ENCODE peak calls at places on chromosome 11, in four cellular contexts. O, X, B and V are unnamed samples.

GRCh38 chr11:80165763-80166162 is 724.9 kb upstream of the TENM4 start:
- DNase-seq in O (no peak), X (peak; percentile 31), B (no peak), V (no peak)

GRCh38 chr11:101563166-101563565 is 20.6 kb downstream of the TRPC6 start:
- DNase-seq in O (no peak), X (peak; percentile 68), B (no peak), V (no peak)

GRCh38 chr11:131914299-131914902 is 544.0 kb downstream of the NTM start:
- DNase-seq in O (no peak), X (no peak), B (no peak), V (no peak)

GRCh38 chr11:60367009-60367408 is 11.3 kb upstream of the MS4A7 start:
- DNase-seq in O (no peak), X (no peak), B (no peak), V (no peak)

GRCh38 chr11:26551186-26551801 is 20.8 kb downstream of the MUC15 start:
- DNase-seq in O (no peak), X (no peak), B (no peak), V (no peak)

GRCh38 chr11:17434108-17434507 is 42.5 kb downstream of the ABCC8 start:
- DNase-seq in O (no peak), X (no peak), B (no peak), V (no peak)

GRCh38 chr11:62804310-62805043 is 763 bp downstream of the NXF1 start:
- DNase-seq in O (no peak), X (peak; percentile 29), B (no peak), V (no peak)

GRCh38 chr11:469684-470667 is 19.9 kb downstream of the PTDSS2 start:
- DNase-seq in O (peak; percentile 65), X (peak; percentile 54), B (peak; percentile 82), V (peak; percentile 26)

GRCh38 chr11:29019960-29020683 is 911.9 kb downstream of the METTL15 start:
- DNase-seq in O (peak; percentile 15), X (peak; percentile 78), B (no peak), V (peak; percentile 20)

GRCh38 chr11:74877132-74877531 is 71.8 kb downstream of the XRRA1 start:
- DNase-seq in O (no peak), X (peak; percentile 37), B (no peak), V (peak; percentile 37)

GRCh38 chr11:88411265-88411664 is 73.7 kb upstream of the CTSC start:
- DNase-seq in O (no peak), X (peak; percentile 56), B (no peak), V (no peak)

GRCh38 chr11:127890026-127890611 is 697.2 kb downstream of the ETS1 start:
- DNase-seq in O (no peak), X (no peak), B (no peak), V (no peak)

GRCh38 chr11:107928767-107929507 is 689 bp downstream of the RAB39A start:
- DNase-seq in O (peak; percentile 11), X (no peak), B (no peak), V (no peak)

GRCh38 chr11:123628936-123629683 is 25.3 kb downstream of the SCN3B start:
- DNase-seq in O (peak; percentile 33), X (peak; percentile 22), B (no peak), V (no peak)

GRCh38 chr11:114892381-114893197 is 214.3 kb downstream of the NXPE2 start:
- DNase-seq in O (no peak), X (no peak), B (no peak), V (peak; percentile 53)
- TF ChIP-seq CTCF in O (no peak), X (peak; percentile 26), B (no peak), V (peak; percentile 79)

GRCh38 chr11:68541983-68542382 is 81.4 kb downstream of the PPP6R3 start:
- DNase-seq in O (no peak), X (no peak), B (no peak), V (no peak)
- H3K36me3 ChIP-seq in O (no peaks in the 10 kb centered on the region), X (peaks cover 18% of the 10 kb centered on the region), B (no peaks in the 10 kb centered on the region), V (peaks cover 8% of the 10 kb centered on the region)

GRCh38 chr11:69812927-69813326 is 6.3 kb downstream of the FGF3 start:
- DNase-seq in O (no peak), X (no peak), B (no peak), V (no peak)
- TF ChIP-seq CTCF in O (no peak), X (no peak), B (no peak), V (no peak)

GRCh38 chr11:18495268-18495667 is 31.5 kb downstream of the TSG101 start:
- DNase-seq in O (no peak), X (no peak), B (no peak), V (no peak)
- H3K36me3 ChIP-seq in O (no peaks in the 10 kb centered on the region), X (peaks cover 9% of the 10 kb centered on the region), B (no peaks in the 10 kb centered on the region), V (no peaks in the 10 kb centered on the region)

DNA sequence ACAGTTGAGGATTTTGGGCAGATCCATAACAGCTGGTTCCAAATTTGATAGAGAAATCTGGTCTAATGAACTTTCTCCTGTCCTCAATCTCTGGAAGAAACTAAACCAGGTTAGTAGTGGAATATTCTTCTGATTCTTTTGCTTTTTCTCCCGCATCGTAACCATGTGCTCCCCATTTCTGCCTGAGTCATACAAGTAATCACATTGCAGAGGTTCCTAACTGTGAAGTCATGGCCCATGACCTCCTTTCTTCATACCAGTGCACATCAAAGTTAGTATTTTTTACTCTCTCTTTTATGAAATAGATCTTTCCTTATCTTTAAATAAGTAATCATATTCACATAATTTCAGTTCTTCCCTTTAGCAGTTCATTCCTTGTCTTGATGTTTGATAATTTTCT is 249.0 kb downstream of the DYNC2H1 start:
- DNase-seq in O (no peak), X (peak; percentile 58), B (no peak), V (peak; percentile 20)
- TF ChIP-seq CTCF in O (no peak), X (no peak), B (no peak), V (no peak)

DNA sequence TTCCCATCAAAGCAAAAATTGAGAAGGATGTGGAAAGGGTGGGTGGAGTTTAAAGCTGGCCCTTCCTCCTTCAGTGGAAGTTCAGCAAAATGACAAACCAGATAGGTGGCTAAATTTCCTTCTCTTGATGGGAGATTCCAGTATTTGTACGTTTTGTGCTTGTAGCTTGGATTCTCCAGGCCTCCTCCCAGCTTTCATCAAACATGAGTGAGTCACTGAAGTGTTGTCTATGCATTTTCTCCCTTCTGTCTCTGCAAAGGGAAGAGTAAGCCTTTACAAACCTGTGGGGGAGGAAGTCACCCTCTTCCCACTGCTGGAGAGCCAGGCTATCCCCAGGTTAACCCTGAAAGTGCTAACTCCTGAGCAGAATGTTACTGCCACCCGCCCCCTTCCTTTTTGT is 6.4 kb downstream of the MARK2 start:
- DNase-seq in O (no peak), X (peak; percentile 59), B (no peak), V (no peak)
- H3K36me3 ChIP-seq in O (no peaks in the 10 kb centered on the region), X (no peaks in the 10 kb centered on the region), B (no peaks in the 10 kb centered on the region), V (peaks cover 1% of the 10 kb centered on the region)

GRCh38 chr11:58784995-58785394 is 53.3 kb upstream of the GLYAT start:
- DNase-seq in O (no peak), X (no peak), B (no peak), V (no peak)
- TF ChIP-seq CTCF in O (peak; percentile 10), X (peak; percentile 9), B (no peak), V (peak; percentile 13)